ENCODE peak calls at places on chromosomes 11 and 22, in six cellular contexts. Y, Q, H, N, X and W are unnamed samples.

GRCh38 chr11:9210224-9210921 is 54.8 kb downstream of the DENND5A start:
- DNase-seq in X (no peak), H (no peak), N (no peak), Q (no peak), Y (no peak), W (no peak)

GRCh38 chr22:40533712-40534378 is 102.7 kb downstream of the MRTFA start:
- DNase-seq in X (no peak), N (no peak), Q (no peak), Y (peak; percentile 27), H (no peak), W (no peak)

GRCh38 chr22:27405672-27406388 is 395.7 kb downstream of the MN1 start:
- DNase-seq in H (peak; percentile 74), N (no peak), X (no peak), Q (no peak), Y (no peak), W (peak; percentile 39)

GRCh38 chr11:1879941-1880720 is 11.6 kb downstream of the PRR33 start:
- DNase-seq in N (peak; percentile 76), Y (no peak), H (peak; percentile 83), X (no peak), Q (no peak), W (peak; percentile 51)

GRCh38 chr22:49801391-49802060 is 26.1 kb downstream of the BRD1 start:
- DNase-seq in Y (no peak), N (no peak), X (no peak), H (no peak), Q (no peak), W (no peak)

GRCh38 chr11:33701831-33702230 is 1.2 kb upstream of the C11orf91 start:
- DNase-seq in Y (no peak), H (no peak), X (no peak), Q (no peak), N (no peak), W (no peak)

GRCh38 chr11:64796757-64797541 is 6.1 kb downstream of the MAP4K2 start:
- DNase-seq in N (peak; percentile 66), Y (no peak), X (no peak), Q (no peak), H (no peak), W (peak; percentile 34)

GRCh38 chr11:34266987-34267386 is 90.8 kb downstream of the ABTB2 start:
- DNase-seq in Q (no peak), Y (no peak), N (no peak), H (no peak), X (no peak), W (peak; percentile 41)

GRCh38 chr11:130023204-130023603 is 20.6 kb upstream of the PRDM10 start:
- DNase-seq in Q (peak; percentile 6), N (no peak), Y (no peak), X (no peak), H (no peak), W (no peak)

GRCh38 chr11:2209370-2209801 is 37.8 kb upstream of the TH start:
- DNase-seq in Q (no peak), X (no peak), Y (no peak), H (peak; percentile 60), N (peak; percentile 56), W (no peak)

GRCh38 chr11:95119361-95120060 is 29.9 kb downstream of the ENDOD1 start:
- DNase-seq in N (no peak), Y (no peak), X (no peak), H (no peak), Q (no peak), W (no peak)

GRCh38 chr11:88414981-88415391 is 77.5 kb upstream of the CTSC start:
- DNase-seq in Q (peak; percentile 30), X (no peak), N (no peak), Y (peak; percentile 5), H (no peak), W (no peak)

GRCh38 chr11:64343740-64344133 is 3.7 kb downstream of the CCDC88B start:
- DNase-seq in N (no peak), X (no peak), H (no peak), Y (no peak), Q (no peak), W (no peak)

GRCh38 chr11:70820712-70821111 is 422.4 kb downstream of the CTTN start:
- DNase-seq in Y (no peak), H (no peak), Q (no peak), N (no peak), X (no peak), W (no peak)

GRCh38 chr11:62444271-62444833 is 25.5 kb downstream of the SCGB1A1 start:
- DNase-seq in N (peak; percentile 84), H (peak; percentile 88), X (no peak), Y (no peak), Q (peak; percentile 71), W (peak; percentile 77)

GRCh38 chr22:33328789-33329296 is 270.7 kb upstream of the SYN3 start:
- DNase-seq in X (no peak), Y (no peak), H (no peak), Q (no peak), N (no peak), W (no peak)

GRCh38 chr22:37806409-37807338 is 1.1 kb upstream of the GCAT start:
- DNase-seq in N (no peak), Y (no peak), X (no peak), H (no peak), Q (no peak), W (peak; percentile 62)